ENCODE peak calls at places on chromosomes 6 and 20, in five cellular contexts. One of them, this sample, is unnamed.

GRCh38 chr6:50527985-50528384 is 185.3 kb upstream of the TFAP2D start:
- DNase-seq in hepatocyte: no peak
- DNase-seq in MM.1S: no peak
- DNase-seq in cardiac muscle cell: no peak
- DNase-seq in body of pancreas: no peak
- DNase-seq in this sample: no peak

GRCh38 chr6:33914519-33915120 is 110.8 kb upstream of the MLN start:
- DNase-seq in hepatocyte: no peak
- DNase-seq in body of pancreas: no peak
- DNase-seq in MM.1S: no peak
- DNase-seq in cardiac muscle cell: no peak
- DNase-seq in this sample: no peak

GRCh38 chr6:15551798-15552197 is 111.0 kb downstream of the DTNBP1 start:
- DNase-seq in body of pancreas: peak
- DNase-seq in MM.1S: no peak
- DNase-seq in cardiac muscle cell: peak
- DNase-seq in hepatocyte: no peak
- DNase-seq in this sample: no peak

GRCh38 chr6:159929819-159930218 is 39.0 kb downstream of the MAS1 start:
- DNase-seq in body of pancreas: peak
- DNase-seq in cardiac muscle cell: peak
- DNase-seq in hepatocyte: peak
- DNase-seq in MM.1S: no peak
- DNase-seq in this sample: no peak

GRCh38 chr6:3868544-3868943 is 19.4 kb downstream of the FAM50B start:
- DNase-seq in MM.1S: no peak
- DNase-seq in cardiac muscle cell: peak
- DNase-seq in hepatocyte: no peak
- DNase-seq in body of pancreas: no peak
- DNase-seq in this sample: no peak

GRCh38 chr6:54361734-54362133 is 53.5 kb downstream of the TINAG start:
- DNase-seq in hepatocyte: no peak
- DNase-seq in MM.1S: no peak
- DNase-seq in cardiac muscle cell: no peak
- DNase-seq in body of pancreas: no peak
- DNase-seq in this sample: no peak

GRCh38 chr6:43442935-43443334 is 12.4 kb downstream of the DLK2 start:
- DNase-seq in body of pancreas: no peak
- DNase-seq in cardiac muscle cell: no peak
- DNase-seq in MM.1S: no peak
- DNase-seq in hepatocyte: no peak
- DNase-seq in this sample: no peak

GRCh38 chr20:32497589-32498224 is 87.4 kb downstream of the NOL4L start:
- DNase-seq in MM.1S: no peak
- DNase-seq in cardiac muscle cell: no peak
- DNase-seq in hepatocyte: no peak
- DNase-seq in body of pancreas: no peak
- DNase-seq in this sample: no peak

GRCh38 chr6:18598865-18599264 is 211.7 kb downstream of the RNF144B start:
- DNase-seq in hepatocyte: no peak
- DNase-seq in cardiac muscle cell: no peak
- DNase-seq in body of pancreas: no peak
- DNase-seq in MM.1S: no peak
- DNase-seq in this sample: no peak

GRCh38 chr20:58277578-58278344 is 31.8 kb upstream of the RAB22A start:
- DNase-seq in body of pancreas: no peak
- DNase-seq in hepatocyte: no peak
- DNase-seq in MM.1S: no peak
- DNase-seq in cardiac muscle cell: no peak
- DNase-seq in this sample: no peak

GRCh38 chr6:53710788-53711187 is 45.2 kb upstream of the KLHL31 start:
- DNase-seq in hepatocyte: no peak
- DNase-seq in cardiac muscle cell: peak
- DNase-seq in body of pancreas: no peak
- DNase-seq in MM.1S: no peak
- DNase-seq in this sample: no peak

GRCh38 chr6:119312875-119313338 is 36.7 kb downstream of the MAN1A1 start:
- DNase-seq in body of pancreas: no peak
- DNase-seq in cardiac muscle cell: no peak
- DNase-seq in MM.1S: no peak
- DNase-seq in hepatocyte: peak
- DNase-seq in this sample: no peak

GRCh38 chr6:35258858-35259193 is 709 bp upstream of the ZNF76 start:
- DNase-seq in body of pancreas: peak
- DNase-seq in MM.1S: no peak
- DNase-seq in hepatocyte: peak
- DNase-seq in cardiac muscle cell: peak
- DNase-seq in this sample: no peak

GRCh38 chr6:4858194-4859028 is 82.2 kb downstream of the CDYL start:
- DNase-seq in body of pancreas: peak
- DNase-seq in MM.1S: no peak
- DNase-seq in hepatocyte: no peak
- DNase-seq in cardiac muscle cell: no peak
- DNase-seq in this sample: no peak

GRCh38 chr20:58598271-58599015 is 52.6 kb upstream of the STX16 start:
- DNase-seq in body of pancreas: peak
- DNase-seq in MM.1S: no peak
- DNase-seq in cardiac muscle cell: peak
- DNase-seq in hepatocyte: peak
- DNase-seq in this sample: no peak

GRCh38 chr20:32314768-32315167 is 37.3 kb downstream of the KIF3B start:
- DNase-seq in body of pancreas: no peak
- DNase-seq in hepatocyte: no peak
- DNase-seq in MM.1S: no peak
- DNase-seq in cardiac muscle cell: no peak
- DNase-seq in this sample: no peak

GRCh38 chr6:56335733-56336132 is 88.4 kb upstream of the COL21A1 start:
- DNase-seq in MM.1S: no peak
- DNase-seq in body of pancreas: no peak
- DNase-seq in cardiac muscle cell: peak
- DNase-seq in hepatocyte: no peak
- DNase-seq in this sample: no peak

GRCh38 chr6:137013738-137014602 is 30.8 kb downstream of the IL20RA start:
- DNase-seq in MM.1S: peak
- DNase-seq in body of pancreas: no peak
- DNase-seq in hepatocyte: peak
- DNase-seq in cardiac muscle cell: peak
- DNase-seq in this sample: no peak

GRCh38 chr20:22825076-22825475 is 210.0 kb upstream of the SSTR4 start:
- DNase-seq in body of pancreas: no peak
- DNase-seq in cardiac muscle cell: peak
- DNase-seq in MM.1S: no peak
- DNase-seq in hepatocyte: no peak
- DNase-seq in this sample: no peak

GRCh38 chr6:146111864-146112263 is 83.0 kb downstream of the GRM1 start:
- DNase-seq in body of pancreas: no peak
- DNase-seq in MM.1S: no peak
- DNase-seq in cardiac muscle cell: no peak
- DNase-seq in hepatocyte: no peak
- DNase-seq in this sample: no peak

GRCh38 chr6:150004101-150004782 is 21.1 kb downstream of the RAET1L start:
- DNase-seq in cardiac muscle cell: no peak
- DNase-seq in body of pancreas: no peak
- DNase-seq in MM.1S: peak
- DNase-seq in hepatocyte: no peak
- DNase-seq in this sample: no peak

GRCh38 chr6:158666637-158667359 is 16.9 kb downstream of the SYTL3 start:
- DNase-seq in cardiac muscle cell: peak
- DNase-seq in MM.1S: no peak
- DNase-seq in hepatocyte: no peak
- DNase-seq in body of pancreas: peak
- DNase-seq in this sample: peak

GRCh38 chr6:98576811-98577210 is 257.6 kb upstream of the POU3F2 start:
- DNase-seq in MM.1S: no peak
- DNase-seq in cardiac muscle cell: no peak
- DNase-seq in hepatocyte: no peak
- DNase-seq in body of pancreas: no peak
- DNase-seq in this sample: no peak

GRCh38 chr20:16864069-16864468 is 115.9 kb downstream of the OTOR start:
- DNase-seq in body of pancreas: no peak
- DNase-seq in hepatocyte: peak
- DNase-seq in MM.1S: peak
- DNase-seq in cardiac muscle cell: no peak
- DNase-seq in this sample: no peak

GRCh38 chr6:144036064-144036873 is 28.2 kb upstream of the PLAGL1 start:
- DNase-seq in cardiac muscle cell: peak
- DNase-seq in hepatocyte: peak
- DNase-seq in body of pancreas: peak
- DNase-seq in MM.1S: no peak
- DNase-seq in this sample: no peak

GRCh38 chr6:71127374-71127773 is 161.2 kb upstream of the OGFRL1 start:
- DNase-seq in hepatocyte: no peak
- DNase-seq in body of pancreas: no peak
- DNase-seq in cardiac muscle cell: peak
- DNase-seq in MM.1S: no peak
- DNase-seq in this sample: no peak

DNA sequence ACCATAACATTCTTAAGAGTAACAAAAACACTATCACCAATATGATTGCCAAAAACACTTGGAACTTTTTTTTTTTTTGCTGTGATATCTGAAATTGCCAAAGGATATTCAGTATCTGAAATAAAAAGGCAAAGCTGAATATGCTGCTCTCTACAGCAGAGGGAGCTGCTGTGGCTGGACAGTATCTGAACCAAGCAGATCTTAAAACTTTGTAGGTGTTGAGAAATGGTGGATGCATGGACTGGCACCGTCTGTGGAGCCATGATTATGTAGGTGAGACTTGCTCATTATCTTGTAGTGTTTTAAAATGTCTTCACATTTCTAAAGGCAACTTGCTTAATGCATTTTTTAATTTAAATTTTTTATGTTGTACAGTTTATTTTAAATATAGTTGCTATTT is 9.2 kb downstream of the PDCD2 start:
- DNase-seq in MM.1S: no peak
- DNase-seq in body of pancreas: no peak
- DNase-seq in cardiac muscle cell: peak
- DNase-seq in hepatocyte: peak
- DNase-seq in this sample: no peak
- TF ChIP-seq CTCF in MM.1S: no peak
- TF ChIP-seq CTCF in body of pancreas: no peak
- TF ChIP-seq CTCF in cardiac muscle cell: peak
- TF ChIP-seq CTCF in hepatocyte: peak
- TF ChIP-seq CTCF in this sample: peak

GRCh38 chr20:37907677-37908397 is 4.9 kb downstream of the VSTM2L start:
- DNase-seq in MM.1S: no peak
- DNase-seq in body of pancreas: no peak
- DNase-seq in cardiac muscle cell: peak
- DNase-seq in hepatocyte: no peak
- DNase-seq in this sample: no peak

GRCh38 chr20:37904008-37904675 is 1.2 kb downstream of the VSTM2L start:
- DNase-seq in body of pancreas: no peak
- DNase-seq in MM.1S: no peak
- DNase-seq in cardiac muscle cell: no peak
- DNase-seq in hepatocyte: no peak
- DNase-seq in this sample: no peak

GRCh38 chr20:37905969-37906613 is 3.2 kb downstream of the VSTM2L start:
- DNase-seq in cardiac muscle cell: no peak
- DNase-seq in body of pancreas: no peak
- DNase-seq in MM.1S: no peak
- DNase-seq in hepatocyte: no peak
- DNase-seq in this sample: no peak

GRCh38 chr20:37904845-37905244 is 1.9 kb downstream of the VSTM2L start:
- DNase-seq in hepatocyte: no peak
- DNase-seq in cardiac muscle cell: no peak
- DNase-seq in body of pancreas: no peak
- DNase-seq in MM.1S: no peak
- DNase-seq in this sample: no peak

DNA sequence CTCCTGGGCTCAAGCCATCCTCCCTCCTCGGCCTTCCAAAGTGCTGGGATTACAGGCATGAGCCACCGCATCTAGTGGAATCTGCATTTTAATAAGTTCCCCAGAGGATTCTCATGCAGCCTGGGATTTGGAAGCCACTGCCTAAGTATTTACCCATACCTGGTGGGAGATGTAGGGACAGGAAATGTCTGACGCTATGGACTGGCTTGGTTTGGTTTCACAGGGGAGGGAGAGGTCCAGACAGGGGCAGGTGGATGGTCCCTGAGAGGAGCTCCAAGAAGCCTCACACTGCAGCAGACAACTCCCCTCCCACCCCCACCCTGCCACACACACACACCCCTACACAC is 4.4 kb downstream of the VSTM2L start:
- DNase-seq in body of pancreas: no peak
- DNase-seq in hepatocyte: no peak
- DNase-seq in MM.1S: no peak
- DNase-seq in cardiac muscle cell: no peak
- DNase-seq in this sample: no peak
- H3K4me3 ChIP-seq in body of pancreas: no peak
- H3K4me3 ChIP-seq in hepatocyte: no peak
- H3K4me3 ChIP-seq in MM.1S: no peak
- H3K4me3 ChIP-seq in cardiac muscle cell: no peak
- H3K4me3 ChIP-seq in this sample: no peak

GRCh38 chr6:7697820-7698623 is 27.9 kb upstream of the BMP6 start:
- DNase-seq in hepatocyte: peak
- DNase-seq in MM.1S: no peak
- DNase-seq in body of pancreas: no peak
- DNase-seq in cardiac muscle cell: peak
- DNase-seq in this sample: no peak
- TF ChIP-seq CTCF in hepatocyte: no peak
- TF ChIP-seq CTCF in MM.1S: no peak
- TF ChIP-seq CTCF in body of pancreas: no peak
- TF ChIP-seq CTCF in cardiac muscle cell: no peak
- TF ChIP-seq CTCF in this sample: no peak

GRCh38 chr6:28940859-28941680 is 17.3 kb upstream of the TRIM27 start:
- DNase-seq in MM.1S: peak
- DNase-seq in cardiac muscle cell: peak
- DNase-seq in body of pancreas: peak
- DNase-seq in hepatocyte: peak
- DNase-seq in this sample: peak

GRCh38 chr6:28943557-28944411 is 20.0 kb upstream of the TRIM27 start:
- DNase-seq in body of pancreas: peak
- DNase-seq in cardiac muscle cell: peak
- DNase-seq in hepatocyte: peak
- DNase-seq in MM.1S: peak
- DNase-seq in this sample: no peak

GRCh38 chr6:28941681-28942448 is 18.1 kb upstream of the TRIM27 start:
- DNase-seq in body of pancreas: no peak
- DNase-seq in MM.1S: no peak
- DNase-seq in cardiac muscle cell: no peak
- DNase-seq in hepatocyte: peak
- DNase-seq in this sample: no peak

GRCh38 chr6:28944412-28945006 is 20.7 kb upstream of the TRIM27 start:
- DNase-seq in hepatocyte: peak
- DNase-seq in cardiac muscle cell: peak
- DNase-seq in MM.1S: peak
- DNase-seq in body of pancreas: peak
- DNase-seq in this sample: no peak

GRCh38 chr6:28943223-28943556 is 19.4 kb upstream of the TRIM27 start:
- DNase-seq in cardiac muscle cell: no peak
- DNase-seq in body of pancreas: no peak
- DNase-seq in hepatocyte: no peak
- DNase-seq in MM.1S: no peak
- DNase-seq in this sample: no peak
- H3K4me3 ChIP-seq in cardiac muscle cell: peak
- H3K4me3 ChIP-seq in body of pancreas: no peak
- H3K4me3 ChIP-seq in hepatocyte: no peak
- H3K4me3 ChIP-seq in MM.1S: peak
- H3K4me3 ChIP-seq in this sample: peak

This sample was measured in LNCaP clone FGC.